ENCODE peak calls at places on chromosomes 16 and 17, in four cellular contexts. L, K, S and J are unnamed samples.

GRCh38 chr16:56946767-56947603 is 14.8 kb upstream of the CETP start:
- ATAC-seq in L (peak), K (no peak), S (no peak), J (peak)

GRCh38 chr16:74726736-74727135 is 26.1 kb upstream of the MLKL start:
- ATAC-seq in L (no peak), K (no peak), S (no peak), J (no peak)

GRCh38 chr17:63537991-63538692 is 12.1 kb upstream of the DCAF7 start:
- ATAC-seq in L (no peak), K (peak), S (peak), J (peak)

GRCh38 chr16:26118575-26118974 is 426.8 kb downstream of the HS3ST4 start:
- ATAC-seq in L (no peak), K (no peak), S (no peak), J (no peak)

GRCh38 chr16:71328151-71328550 is 30.4 kb upstream of the CALB2 start:
- ATAC-seq in L (no peak), K (no peak), S (no peak), J (no peak)

GRCh38 chr17:69485126-69485724 is 70.7 kb downstream of the MAP2K6 start:
- ATAC-seq in L (peak), K (no peak), S (no peak), J (no peak)

GRCh38 chr17:15431201-15431600 is 36.2 kb downstream of the CDRT4 start:
- ATAC-seq in L (no peak), K (no peak), S (no peak), J (no peak)

GRCh38 chr16:49530396-49530795 is 156.8 kb downstream of the C16orf78 start:
- ATAC-seq in L (no peak), K (no peak), S (no peak), J (no peak)

GRCh38 chr16:30762991-30763725 is 1.0 kb downstream of the RNF40 start:
- ATAC-seq in L (no peak), K (no peak), S (no peak), J (no peak)

GRCh38 chr16:2530629-2531318 is 434 bp downstream of the CEMP1 start:
- ATAC-seq in L (no peak), K (no peak), S (no peak), J (no peak)

GRCh38 chr16:3983081-3983520 is 102.6 kb upstream of the CREBBP start:
- ATAC-seq in L (peak), K (peak), S (peak), J (peak)

GRCh38 chr16:82949016-82949415 is 322.2 kb downstream of the CDH13 start:
- ATAC-seq in L (no peak), K (no peak), S (no peak), J (no peak)